ENCODE peak calls at places on chromosomes 3 and 15, in six cellular contexts. One of them, this sample, is unnamed. For H3K4me1 and H3K9me3, the result is how much of the 10 kb centered on the place peaks cover.

GRCh38 chr15:88701561-88702095 is 62.8 kb downstream of the ISG20 start:
- DNase-seq in CD8-positive, alpha-beta memory T cell: peak
- DNase-seq in A549: peak
- DNase-seq in CD4-positive, CD25-positive, alpha-beta regulatory T cell: peak
- DNase-seq in psoas muscle: no peak
- DNase-seq in uterus: no peak
- DNase-seq in this sample: peak

GRCh38 chr3:32176989-32177701 is 61.3 kb upstream of the CMTM8 start:
- DNase-seq in uterus: no peak
- DNase-seq in CD8-positive, alpha-beta memory T cell: peak
- DNase-seq in A549: peak
- DNase-seq in psoas muscle: no peak
- DNase-seq in CD4-positive, CD25-positive, alpha-beta regulatory T cell: peak
- DNase-seq in this sample: peak

GRCh38 chr3:187739125-187739560 is 6.1 kb downstream of the BCL6 start:
- DNase-seq in CD4-positive, CD25-positive, alpha-beta regulatory T cell: peak
- DNase-seq in CD8-positive, alpha-beta memory T cell: no peak
- DNase-seq in psoas muscle: peak
- DNase-seq in A549: no peak
- DNase-seq in uterus: no peak
- DNase-seq in this sample: peak

GRCh38 chr3:67540198-67540894 is 114.1 kb downstream of the SUCLG2 start:
- DNase-seq in uterus: no peak
- DNase-seq in CD4-positive, CD25-positive, alpha-beta regulatory T cell: no peak
- DNase-seq in psoas muscle: no peak
- DNase-seq in CD8-positive, alpha-beta memory T cell: no peak
- DNase-seq in A549: no peak
- DNase-seq in this sample: no peak

GRCh38 chr3:120438971-120439370 is 11.8 kb downstream of the FSTL1 start:
- DNase-seq in uterus: peak
- DNase-seq in CD8-positive, alpha-beta memory T cell: no peak
- DNase-seq in A549: peak
- DNase-seq in psoas muscle: peak
- DNase-seq in CD4-positive, CD25-positive, alpha-beta regulatory T cell: no peak
- DNase-seq in this sample: no peak

GRCh38 chr15:69748131-69748530 is 295.5 kb downstream of the RPLP1 start:
- DNase-seq in CD4-positive, CD25-positive, alpha-beta regulatory T cell: no peak
- DNase-seq in uterus: no peak
- DNase-seq in A549: no peak
- DNase-seq in CD8-positive, alpha-beta memory T cell: no peak
- DNase-seq in psoas muscle: no peak
- DNase-seq in this sample: no peak

GRCh38 chr15:76401285-76401684 is 64.7 kb downstream of the ISL2 start:
- DNase-seq in psoas muscle: no peak
- DNase-seq in CD8-positive, alpha-beta memory T cell: no peak
- DNase-seq in A549: peak
- DNase-seq in CD4-positive, CD25-positive, alpha-beta regulatory T cell: no peak
- DNase-seq in uterus: no peak
- DNase-seq in this sample: no peak

GRCh38 chr3:119595639-119596329 is 1.9 kb upstream of the PLA1A start:
- DNase-seq in psoas muscle: no peak
- DNase-seq in CD8-positive, alpha-beta memory T cell: no peak
- DNase-seq in A549: no peak
- DNase-seq in CD4-positive, CD25-positive, alpha-beta regulatory T cell: no peak
- DNase-seq in uterus: no peak
- DNase-seq in this sample: no peak

GRCh38 chr3:113557374-113557773 is 25.0 kb downstream of the SIDT1 start:
- DNase-seq in CD4-positive, CD25-positive, alpha-beta regulatory T cell: no peak
- DNase-seq in psoas muscle: no peak
- DNase-seq in uterus: no peak
- DNase-seq in CD8-positive, alpha-beta memory T cell: no peak
- DNase-seq in A549: peak
- DNase-seq in this sample: no peak

GRCh38 chr3:179148446-179149238 is 485 bp downstream of the PIK3CA start:
- DNase-seq in CD4-positive, CD25-positive, alpha-beta regulatory T cell: peak
- DNase-seq in psoas muscle: peak
- DNase-seq in A549: peak
- DNase-seq in CD8-positive, alpha-beta memory T cell: peak
- DNase-seq in uterus: peak
- DNase-seq in this sample: peak

GRCh38 chr3:64316971-64317370 is 91.7 kb upstream of the PRICKLE2 start:
- DNase-seq in CD8-positive, alpha-beta memory T cell: no peak
- DNase-seq in psoas muscle: no peak
- DNase-seq in CD4-positive, CD25-positive, alpha-beta regulatory T cell: no peak
- DNase-seq in A549: no peak
- DNase-seq in uterus: no peak
- DNase-seq in this sample: no peak

GRCh38 chr3:143121240-143122088 is 1.9 kb downstream of the CHST2 start:
- DNase-seq in psoas muscle: peak
- DNase-seq in A549: peak
- DNase-seq in CD4-positive, CD25-positive, alpha-beta regulatory T cell: peak
- DNase-seq in CD8-positive, alpha-beta memory T cell: peak
- DNase-seq in uterus: peak
- DNase-seq in this sample: peak

GRCh38 chr3:81760924-81761903 is at the start of gene GBE1:
- DNase-seq in A549: peak
- DNase-seq in psoas muscle: peak
- DNase-seq in uterus: peak
- DNase-seq in CD4-positive, CD25-positive, alpha-beta regulatory T cell: peak
- DNase-seq in CD8-positive, alpha-beta memory T cell: peak
- DNase-seq in this sample: peak

DNA sequence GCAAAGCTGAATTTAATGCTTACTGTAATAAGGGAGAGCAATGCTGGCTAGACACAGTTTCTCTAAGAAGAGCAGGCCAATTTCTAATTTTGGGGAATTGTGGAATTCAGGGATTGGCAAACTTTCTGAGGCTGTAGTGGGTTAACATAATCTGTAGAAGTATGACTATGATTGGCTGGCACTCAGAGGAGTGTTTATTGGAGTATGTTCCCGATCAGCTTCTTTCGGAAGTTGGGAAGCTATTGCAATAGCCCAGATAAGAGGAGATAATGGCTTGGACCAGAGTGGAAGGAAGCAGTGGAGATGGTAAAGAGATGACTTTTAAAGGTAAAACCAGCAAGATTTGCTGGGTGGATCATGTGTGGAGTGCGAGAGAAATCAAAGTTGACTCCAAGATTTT is 19.4 kb downstream of the TMOD3 start:
- DNase-seq in CD4-positive, CD25-positive, alpha-beta regulatory T cell: no peak
- DNase-seq in CD8-positive, alpha-beta memory T cell: no peak
- DNase-seq in uterus: no peak
- DNase-seq in A549: no peak
- DNase-seq in psoas muscle: no peak
- DNase-seq in this sample: no peak
- H3K4me1 ChIP-seq in CD4-positive, CD25-positive, alpha-beta regulatory T cell: under half
- H3K4me1 ChIP-seq in CD8-positive, alpha-beta memory T cell: under half
- H3K4me1 ChIP-seq in uterus: under half
- H3K4me1 ChIP-seq in A549: half or more
- H3K4me1 ChIP-seq in psoas muscle: under half
- H3K4me1 ChIP-seq in this sample: under half

DNA sequence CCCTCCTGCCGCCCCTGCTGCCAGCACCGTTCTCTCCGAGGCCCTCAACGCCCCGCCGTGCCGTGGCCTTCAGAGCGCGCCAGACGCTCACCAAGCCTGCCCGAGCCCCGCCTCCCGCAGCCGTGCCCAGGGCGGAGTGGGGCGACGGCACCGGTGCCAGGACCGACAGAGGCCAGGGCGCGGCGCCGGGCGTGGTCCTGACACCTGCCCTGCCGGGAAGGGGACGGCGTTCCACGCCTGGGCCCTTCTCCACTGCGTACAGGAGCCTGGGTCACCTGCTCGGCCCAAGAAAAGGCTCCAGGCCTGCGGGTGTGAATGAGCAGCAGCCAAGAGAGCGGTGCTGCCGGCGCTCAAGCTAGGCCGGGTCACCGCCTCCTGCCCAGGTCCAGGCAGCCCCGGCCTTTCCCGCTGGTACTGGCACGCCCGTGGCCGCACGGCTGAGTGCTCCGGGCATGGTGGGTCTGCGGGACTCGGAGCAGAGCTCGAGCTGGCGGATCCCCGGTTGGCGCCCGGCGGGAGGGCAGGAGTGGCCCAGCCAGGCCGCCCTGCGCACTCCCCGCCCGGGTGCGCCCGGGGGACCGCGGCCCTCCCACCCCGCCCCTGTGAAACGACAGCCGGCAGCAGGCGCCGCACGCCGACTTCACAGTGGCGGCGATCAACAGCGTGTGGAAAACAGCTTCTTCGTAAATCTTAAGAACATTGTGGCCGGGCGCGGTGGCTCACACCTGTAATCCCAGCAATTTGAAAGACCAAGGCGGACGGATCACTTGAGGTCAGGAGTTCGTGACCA is 4.2 kb downstream of the OCA2 start:
- DNase-seq in psoas muscle: peak
- DNase-seq in CD4-positive, CD25-positive, alpha-beta regulatory T cell: no peak
- DNase-seq in A549: no peak
- DNase-seq in CD8-positive, alpha-beta memory T cell: peak
- DNase-seq in uterus: no peak
- DNase-seq in this sample: no peak
- H3K4me3 ChIP-seq in psoas muscle: peak
- H3K4me3 ChIP-seq in CD4-positive, CD25-positive, alpha-beta regulatory T cell: peak
- H3K4me3 ChIP-seq in A549: no peak
- H3K4me3 ChIP-seq in CD8-positive, alpha-beta memory T cell: no peak
- H3K4me3 ChIP-seq in uterus: peak
- H3K4me3 ChIP-seq in this sample: no peak

GRCh38 chr3:18195836-18196235 is 229.3 kb downstream of the SATB1 start:
- DNase-seq in A549: no peak
- DNase-seq in CD8-positive, alpha-beta memory T cell: no peak
- DNase-seq in uterus: no peak
- DNase-seq in psoas muscle: no peak
- DNase-seq in CD4-positive, CD25-positive, alpha-beta regulatory T cell: no peak
- DNase-seq in this sample: no peak

GRCh38 chr3:18201315-18201714 is 223.8 kb downstream of the SATB1 start:
- DNase-seq in CD8-positive, alpha-beta memory T cell: no peak
- DNase-seq in CD4-positive, CD25-positive, alpha-beta regulatory T cell: no peak
- DNase-seq in A549: no peak
- DNase-seq in psoas muscle: no peak
- DNase-seq in uterus: no peak
- DNase-seq in this sample: no peak

GRCh38 chr3:18194431-18194830 is 230.7 kb downstream of the SATB1 start:
- DNase-seq in A549: no peak
- DNase-seq in CD4-positive, CD25-positive, alpha-beta regulatory T cell: no peak
- DNase-seq in uterus: no peak
- DNase-seq in psoas muscle: no peak
- DNase-seq in CD8-positive, alpha-beta memory T cell: no peak
- DNase-seq in this sample: no peak

DNA sequence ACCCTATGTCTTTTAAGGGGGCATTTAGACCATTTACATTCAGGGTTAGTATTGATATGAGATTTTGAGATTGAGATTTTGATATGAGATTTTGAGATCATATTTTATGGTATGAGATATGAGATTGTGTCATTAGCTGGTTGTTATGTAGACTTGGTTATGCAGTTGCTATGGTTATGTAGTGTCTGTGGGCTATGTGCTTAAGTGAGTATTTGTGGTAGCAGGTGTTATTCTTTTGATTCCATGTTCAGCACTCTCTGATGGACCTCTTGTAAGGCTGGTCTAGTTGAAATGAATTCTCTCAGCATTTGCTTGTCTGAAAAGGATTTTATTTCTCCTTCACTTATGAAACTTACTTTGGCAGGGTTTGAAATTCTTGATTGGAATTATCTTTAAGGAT is 225.4 kb downstream of the SATB1 start:
- DNase-seq in uterus: no peak
- DNase-seq in A549: no peak
- DNase-seq in CD8-positive, alpha-beta memory T cell: no peak
- DNase-seq in CD4-positive, CD25-positive, alpha-beta regulatory T cell: no peak
- DNase-seq in psoas muscle: no peak
- DNase-seq in this sample: no peak
- H3K9me3 ChIP-seq in uterus: under half
- H3K9me3 ChIP-seq in A549: under half
- H3K9me3 ChIP-seq in CD8-positive, alpha-beta memory T cell: under half
- H3K9me3 ChIP-seq in CD4-positive, CD25-positive, alpha-beta regulatory T cell: under half
- H3K9me3 ChIP-seq in psoas muscle: under half
- H3K9me3 ChIP-seq in this sample: under half

DNA sequence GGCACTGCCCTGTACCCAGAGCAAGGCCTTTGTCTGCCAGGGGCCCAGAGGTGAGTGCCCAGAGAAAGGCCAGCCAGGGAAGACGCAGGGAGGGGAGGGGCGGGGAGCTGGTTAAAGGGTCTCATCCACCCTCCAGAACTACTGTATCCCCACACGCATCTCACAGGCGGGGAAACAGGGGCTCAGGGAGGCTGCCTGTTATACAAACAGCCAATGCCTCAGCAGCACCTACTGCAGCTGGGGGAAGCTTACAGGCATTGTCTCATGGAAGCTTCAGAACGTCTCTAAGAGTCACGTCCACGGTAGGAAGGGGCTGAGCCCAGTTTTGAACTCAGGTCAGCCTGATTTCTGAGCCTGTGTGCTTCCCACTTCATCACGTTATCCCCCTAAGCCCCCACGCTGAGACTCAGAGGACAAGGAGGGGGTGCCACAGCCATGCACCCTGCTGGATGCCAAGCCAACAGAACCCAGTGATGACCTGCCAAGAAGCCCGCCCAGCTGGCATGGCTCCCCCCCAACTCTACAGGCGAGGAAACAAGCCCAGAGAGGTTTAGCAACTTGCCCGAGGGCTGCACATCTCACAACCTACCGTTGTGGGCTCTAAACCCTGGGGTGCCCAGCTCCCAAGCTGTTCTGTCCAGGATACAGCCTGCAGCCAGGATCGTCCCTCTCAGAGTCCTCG is 54.5 kb downstream of the IQSEC1 start:
- DNase-seq in uterus: no peak
- DNase-seq in psoas muscle: no peak
- DNase-seq in A549: no peak
- DNase-seq in CD8-positive, alpha-beta memory T cell: no peak
- DNase-seq in CD4-positive, CD25-positive, alpha-beta regulatory T cell: no peak
- DNase-seq in this sample: peak
- H3K4me1 ChIP-seq in uterus: under half
- H3K4me1 ChIP-seq in psoas muscle: under half
- H3K4me1 ChIP-seq in A549: under half
- H3K4me1 ChIP-seq in CD8-positive, alpha-beta memory T cell: under half
- H3K4me1 ChIP-seq in CD4-positive, CD25-positive, alpha-beta regulatory T cell: under half
- H3K4me1 ChIP-seq in this sample: half or more